ENCODE peak calls at places on chromosome 13, in six cellular contexts. One of them, this sample, is unnamed.

GRCh38 chr13:90947976-90948375 is 399.5 kb upstream of the MIR17HG start:
- DNase-seq in prostate gland: no peak
- DNase-seq in heart left ventricle: no peak
- DNase-seq in IMR-90: no peak
- DNase-seq in gastrocnemius medialis: no peak
- DNase-seq in body of pancreas: no peak
- DNase-seq in this sample: no peak

GRCh38 chr13:66543780-66544179 is 686.4 kb downstream of the PCDH9 start:
- DNase-seq in prostate gland: no peak
- DNase-seq in heart left ventricle: no peak
- DNase-seq in IMR-90: no peak
- DNase-seq in gastrocnemius medialis: no peak
- DNase-seq in body of pancreas: no peak
- DNase-seq in this sample: no peak

GRCh38 chr13:93086329-93086728 is 140.3 kb upstream of the GPC6 start:
- DNase-seq in prostate gland: no peak
- DNase-seq in heart left ventricle: no peak
- DNase-seq in IMR-90: no peak
- DNase-seq in gastrocnemius medialis: no peak
- DNase-seq in body of pancreas: no peak
- DNase-seq in this sample: no peak

GRCh38 chr13:75016225-75016624 is 465.7 kb downstream of the TBC1D4 start:
- DNase-seq in prostate gland: no peak
- DNase-seq in heart left ventricle: no peak
- DNase-seq in IMR-90: no peak
- DNase-seq in gastrocnemius medialis: no peak
- DNase-seq in body of pancreas: no peak
- DNase-seq in this sample: no peak

GRCh38 chr13:86945596-86945995 is 725.6 kb upstream of the SLITRK5 start:
- DNase-seq in prostate gland: no peak
- DNase-seq in heart left ventricle: no peak
- DNase-seq in IMR-90: no peak
- DNase-seq in gastrocnemius medialis: no peak
- DNase-seq in body of pancreas: no peak
- DNase-seq in this sample: no peak

GRCh38 chr13:43307921-43308433 is 284.6 kb downstream of the DNAJC15 start:
- DNase-seq in prostate gland: peak; percentile 85
- DNase-seq in heart left ventricle: peak; percentile 83
- DNase-seq in IMR-90: peak; percentile 87
- DNase-seq in gastrocnemius medialis: peak; percentile 71
- DNase-seq in body of pancreas: peak; percentile 55
- DNase-seq in this sample: peak; percentile 89

GRCh38 chr13:39144941-39145533 is 106.8 kb downstream of the NHLRC3 start:
- DNase-seq in prostate gland: peak; percentile 42
- DNase-seq in heart left ventricle: peak; percentile 65
- DNase-seq in IMR-90: peak; percentile 70
- DNase-seq in gastrocnemius medialis: peak; percentile 24
- DNase-seq in body of pancreas: peak; percentile 55
- DNase-seq in this sample: peak; percentile 47

GRCh38 chr13:110274687-110275086 is 32.3 kb downstream of the COL4A1 start:
- DNase-seq in prostate gland: no peak
- DNase-seq in heart left ventricle: peak; percentile 40
- DNase-seq in IMR-90: no peak
- DNase-seq in gastrocnemius medialis: no peak
- DNase-seq in body of pancreas: peak; percentile 8
- DNase-seq in this sample: peak; percentile 32

GRCh38 chr13:25037057-25037813 is 58.7 kb upstream of the PABPC3 start:
- DNase-seq in prostate gland: peak; percentile 53
- DNase-seq in heart left ventricle: peak; percentile 31
- DNase-seq in IMR-90: peak; percentile 65
- DNase-seq in gastrocnemius medialis: no peak
- DNase-seq in body of pancreas: peak; percentile 46
- DNase-seq in this sample: peak; percentile 65

GRCh38 chr13:40402931-40403412 is 263.5 kb downstream of the FOXO1 start:
- DNase-seq in prostate gland: no peak
- DNase-seq in heart left ventricle: no peak
- DNase-seq in IMR-90: peak; percentile 49
- DNase-seq in gastrocnemius medialis: no peak
- DNase-seq in body of pancreas: no peak
- DNase-seq in this sample: no peak

GRCh38 chr13:85995788-85996418 is 196.7 kb upstream of the SLITRK6 start:
- DNase-seq in prostate gland: no peak
- DNase-seq in heart left ventricle: no peak
- DNase-seq in IMR-90: no peak
- DNase-seq in gastrocnemius medialis: no peak
- DNase-seq in body of pancreas: no peak
- DNase-seq in this sample: no peak

GRCh38 chr13:92365904-92366303 is 860.7 kb upstream of the GPC6 start:
- DNase-seq in prostate gland: no peak
- DNase-seq in heart left ventricle: no peak
- DNase-seq in IMR-90: no peak
- DNase-seq in gastrocnemius medialis: no peak
- DNase-seq in body of pancreas: no peak
- DNase-seq in this sample: no peak

GRCh38 chr13:98783856-98784478 is 31.5 kb upstream of the SLC15A1 start:
- DNase-seq in prostate gland: no peak
- DNase-seq in heart left ventricle: no peak
- DNase-seq in IMR-90: no peak
- DNase-seq in gastrocnemius medialis: no peak
- DNase-seq in body of pancreas: no peak
- DNase-seq in this sample: no peak

GRCh38 chr13:27599845-27600553 is 20.3 kb downstream of the LNX2 start:
- DNase-seq in prostate gland: no peak
- DNase-seq in heart left ventricle: peak; percentile 27
- DNase-seq in IMR-90: peak; percentile 67
- DNase-seq in gastrocnemius medialis: peak; percentile 43
- DNase-seq in body of pancreas: no peak
- DNase-seq in this sample: peak; percentile 36

GRCh38 chr13:107466326-107466725 is 749.0 kb downstream of the LIG4 start:
- DNase-seq in prostate gland: no peak
- DNase-seq in heart left ventricle: no peak
- DNase-seq in IMR-90: peak; percentile 62
- DNase-seq in gastrocnemius medialis: no peak
- DNase-seq in body of pancreas: no peak
- DNase-seq in this sample: no peak

GRCh38 chr13:97328222-97328790 is 105.7 kb upstream of the RAP2A start:
- DNase-seq in prostate gland: no peak
- DNase-seq in heart left ventricle: no peak
- DNase-seq in IMR-90: peak; percentile 86
- DNase-seq in gastrocnemius medialis: peak; percentile 41
- DNase-seq in body of pancreas: no peak
- DNase-seq in this sample: no peak

GRCh38 chr13:27280009-27280646 is 9.5 kb downstream of the RASL11A start:
- DNase-seq in prostate gland: no peak
- DNase-seq in heart left ventricle: no peak
- DNase-seq in IMR-90: no peak
- DNase-seq in gastrocnemius medialis: no peak
- DNase-seq in body of pancreas: no peak
- DNase-seq in this sample: no peak

GRCh38 chr13:88377852-88378251 is 706.7 kb downstream of the SLITRK5 start:
- DNase-seq in prostate gland: no peak
- DNase-seq in heart left ventricle: no peak
- DNase-seq in IMR-90: no peak
- DNase-seq in gastrocnemius medialis: no peak
- DNase-seq in body of pancreas: no peak
- DNase-seq in this sample: no peak

DNA sequence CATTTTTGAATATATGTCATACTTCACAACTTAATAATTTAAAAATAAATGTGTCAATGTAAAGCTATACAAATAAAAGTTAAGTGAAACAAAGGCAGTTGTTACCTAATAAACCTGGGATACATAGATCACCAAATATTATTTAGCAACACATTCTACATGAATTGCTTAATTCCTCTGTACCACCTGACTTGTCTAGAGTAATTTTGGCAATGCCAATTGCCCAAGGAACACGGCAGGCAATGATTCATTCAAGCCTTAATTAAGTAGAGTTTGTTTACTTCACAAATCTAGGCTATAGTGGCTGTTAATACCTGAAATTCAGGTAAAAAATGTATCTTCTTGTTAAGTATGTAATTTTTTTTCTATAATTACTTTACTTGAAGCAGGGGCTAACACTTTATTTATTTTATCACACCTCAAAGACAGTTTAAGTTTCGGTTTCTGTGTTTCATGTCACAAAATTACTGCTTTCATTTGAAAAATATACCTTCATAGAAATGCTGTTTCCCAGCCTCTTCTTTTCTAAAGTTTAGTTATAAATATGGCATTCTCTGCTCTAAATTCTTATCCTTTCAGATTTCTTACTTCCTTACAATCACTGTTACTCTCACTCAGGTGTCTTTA is 705.7 kb downstream of the SLITRK5 start:
- DNase-seq in prostate gland: no peak
- DNase-seq in heart left ventricle: no peak
- DNase-seq in IMR-90: no peak
- DNase-seq in gastrocnemius medialis: no peak
- DNase-seq in body of pancreas: no peak
- DNase-seq in this sample: no peak
- H3K9me3 ChIP-seq in prostate gland: no peaks in the 10 kb centered on the region
- H3K9me3 ChIP-seq in heart left ventricle: no peaks in the 10 kb centered on the region
- H3K9me3 ChIP-seq in IMR-90: peaks cover 5% of the 10 kb centered on the region
- H3K9me3 ChIP-seq in gastrocnemius medialis: no peaks in the 10 kb centered on the region
- H3K9me3 ChIP-seq in body of pancreas: no peaks in the 10 kb centered on the region
- H3K9me3 ChIP-seq in this sample: no peaks in the 10 kb centered on the region

GRCh38 chr13:113364371-113364932 is 522 bp upstream of the GRTP1 start:
- DNase-seq in prostate gland: no peak
- DNase-seq in heart left ventricle: no peak
- DNase-seq in IMR-90: no peak
- DNase-seq in gastrocnemius medialis: no peak
- DNase-seq in body of pancreas: peak; percentile 38
- DNase-seq in this sample: no peak
- TF ChIP-seq POLR2A in prostate gland: no peak
- TF ChIP-seq POLR2A in heart left ventricle: no peak
- TF ChIP-seq POLR2A in IMR-90: no peak
- TF ChIP-seq POLR2A in gastrocnemius medialis: peak; percentile 20
- TF ChIP-seq POLR2A in body of pancreas: no peak
- TF ChIP-seq POLR2A in this sample: no peak

DNA sequence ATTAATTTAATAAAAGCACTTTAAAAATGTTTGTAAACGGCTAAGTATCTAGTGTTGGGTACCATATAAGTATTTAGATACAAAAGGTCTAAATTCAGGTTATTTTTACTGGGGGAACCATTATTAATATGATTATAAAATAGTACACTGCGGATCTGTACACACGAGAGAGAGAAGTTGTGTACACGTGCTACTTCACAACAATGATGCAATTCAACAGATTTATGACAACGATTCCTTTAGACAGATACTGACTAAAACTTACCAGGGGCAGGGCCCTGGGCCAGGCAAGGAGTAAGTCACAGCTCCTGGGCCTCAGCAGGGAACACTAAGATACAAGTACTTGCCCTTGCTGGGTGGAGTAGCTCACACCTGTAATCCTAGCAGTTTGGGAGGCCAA is 29.1 kb upstream of the TPTE2 start:
- DNase-seq in prostate gland: no peak
- DNase-seq in heart left ventricle: no peak
- DNase-seq in IMR-90: no peak
- DNase-seq in gastrocnemius medialis: no peak
- DNase-seq in body of pancreas: no peak
- DNase-seq in this sample: no peak
- H3K9me3 ChIP-seq in prostate gland: no peaks in the 10 kb centered on the region
- H3K9me3 ChIP-seq in heart left ventricle: no peaks in the 10 kb centered on the region
- H3K9me3 ChIP-seq in IMR-90: no peaks in the 10 kb centered on the region
- H3K9me3 ChIP-seq in gastrocnemius medialis: no peaks in the 10 kb centered on the region
- H3K9me3 ChIP-seq in body of pancreas: no peaks in the 10 kb centered on the region
- H3K9me3 ChIP-seq in this sample: no peaks in the 10 kb centered on the region

DNA sequence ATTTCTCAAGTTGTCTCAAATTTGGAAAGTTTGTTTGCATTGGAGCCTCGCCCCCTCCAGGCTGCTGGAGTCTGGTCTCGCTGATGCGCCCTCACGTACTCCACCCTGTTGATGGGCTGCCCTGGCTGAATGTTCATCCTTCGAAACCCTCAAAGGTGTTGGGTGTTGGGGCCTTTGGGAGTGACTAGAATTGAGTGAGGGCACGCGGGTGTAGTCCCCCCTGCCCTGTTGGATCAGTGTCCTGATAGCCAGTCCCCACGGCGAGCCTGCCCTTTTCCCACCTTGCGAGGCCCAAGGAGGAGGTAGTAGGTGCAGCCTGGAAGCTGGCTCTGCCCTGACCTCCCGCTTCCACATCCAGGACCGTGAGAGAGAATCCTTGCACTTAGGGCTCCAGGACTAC is 14.8 kb downstream of the TFDP1 start:
- DNase-seq in prostate gland: no peak
- DNase-seq in heart left ventricle: no peak
- DNase-seq in IMR-90: no peak
- DNase-seq in gastrocnemius medialis: peak; percentile 2
- DNase-seq in body of pancreas: peak; percentile 6
- DNase-seq in this sample: no peak
- TF ChIP-seq POLR2A in prostate gland: no peak
- TF ChIP-seq POLR2A in heart left ventricle: no peak
- TF ChIP-seq POLR2A in IMR-90: no peak
- TF ChIP-seq POLR2A in gastrocnemius medialis: no peak
- TF ChIP-seq POLR2A in body of pancreas: no peak
- TF ChIP-seq POLR2A in this sample: no peak